ENCODE peak calls at places on chromosomes 11 and 22, in four cellular contexts. L is lower lobe of right lung, J is NCI-H748 treated with DMSO at 0.1 percent for 48 hours, H is skeletal muscle cell. M is an unnamed sample.
A peak's percentile ranks its signal among the peaks of the same experiment; 100 is the strongest.

GRCh38 chr22:22219140-22219996 is 25.2 kb upstream of the VPREB1 start:
- DNase-seq in L (no peak), J (no peak), H (no peak), M (no peak)

GRCh38 chr22:36197601-36198146 is 3.9 kb downstream of the APOL4 start:
- DNase-seq in L (no peak), J (peak; percentile 5), H (no peak), M (no peak)

GRCh38 chr22:37021710-37022482 is 2.4 kb downstream of the MPST start:
- DNase-seq in L (peak; percentile 76), J (no peak), H (no peak), M (peak; percentile 69)

GRCh38 chr11:116112031-116112935 is 608.1 kb upstream of the CADM1 start:
- DNase-seq in L (no peak), J (no peak), H (no peak), M (no peak)

GRCh38 chr22:44569516-44569915 is 71.5 kb upstream of the RTL6 start:
- DNase-seq in L (peak; percentile 16), J (no peak), H (no peak), M (no peak)

GRCh38 chr22:41768420-41768819 is 32.1 kb upstream of the CCDC134 start:
- DNase-seq in L (no peak), J (no peak), H (no peak), M (no peak)

GRCh38 chr11:65426839-65427690 is 4.5 kb downstream of the NEAT1 start:
- DNase-seq in L (peak; percentile 46), J (no peak), H (no peak), M (peak; percentile 29)

GRCh38 chr11:124725719-124726105 is 14.0 kb upstream of the NRGN start:
- DNase-seq in L (no peak), J (no peak), H (peak; percentile 45), M (no peak)

GRCh38 chr22:39139933-39140332 is 12.5 kb downstream of the CBX7 start:
- DNase-seq in L (no peak), J (no peak), H (no peak), M (no peak)

GRCh38 chr11:90204832-90205646 is 17.8 kb downstream of the CHORDC1 start:
- DNase-seq in L (no peak), J (peak; percentile 35), H (no peak), M (no peak)

GRCh38 chr22:49018601-49019000 is 809.1 kb downstream of the BRD1 start:
- DNase-seq in L (no peak), J (no peak), H (no peak), M (no peak)

GRCh38 chr11:73267122-73267846 is 4.9 kb upstream of the P2RY6 start:
- DNase-seq in L (no peak), J (no peak), H (no peak), M (no peak)

GRCh38 chr11:126156814-126157213 is 54.6 kb downstream of the RPUSD4 start:
- DNase-seq in L (no peak), J (no peak), H (no peak), M (no peak)

GRCh38 chr11:101944896-101945295 is 28.6 kb upstream of the ANGPTL5 start:
- DNase-seq in L (no peak), J (no peak), H (no peak), M (no peak)

GRCh38 chr11:208177-208916 is 839 bp downstream of the RIC8A start:
- DNase-seq in L (peak; percentile 91), J (peak; percentile 31), H (peak; percentile 30), M (peak; percentile 80)

GRCh38 chr11:20125927-20126326 is 34.3 kb downstream of the DBX1 start:
- DNase-seq in L (no peak), J (no peak), H (no peak), M (no peak)

GRCh38 chr22:49777569-49778250 is 50.0 kb downstream of the BRD1 start:
- DNase-seq in L (peak; percentile 32), J (no peak), H (no peak), M (no peak)

GRCh38 chr11:74639533-74639932 is 47.2 kb downstream of the POLD3 start:
- DNase-seq in L (no peak), J (no peak), H (no peak), M (no peak)

GRCh38 chr11:132463941-132464340 is 1068.4 kb downstream of the OPCML start:
- DNase-seq in L (no peak), J (no peak), H (no peak), M (no peak)

GRCh38 chr11:35626511-35626910 is 8.3 kb downstream of the FJX1 start:
- DNase-seq in L (no peak), J (no peak), H (no peak), M (no peak)

GRCh38 chr22:24095816-24096215 is 84.7 kb downstream of the CABIN1 start:
- DNase-seq in L (no peak), J (no peak), H (no peak), M (no peak)

GRCh38 chr11:79461144-79461543 is 20.3 kb upstream of the TENM4 start:
- DNase-seq in L (no peak), J (no peak), H (no peak), M (no peak)

GRCh38 chr11:12657336-12657735 is 16.9 kb upstream of the TEAD1 start:
- DNase-seq in L (no peak), J (no peak), H (no peak), M (no peak)

GRCh38 chr11:7759010-7759409 is 37.7 kb downstream of the OR5P2 start:
- DNase-seq in L (no peak), J (no peak), H (no peak), M (no peak)

GRCh38 chr11:17392872-17393271 is 4.4 kb upstream of the KCNJ11 start:
- DNase-seq in L (no peak), J (no peak), H (no peak), M (no peak)

GRCh38 chr11:27904358-27905055 is 203.4 kb downstream of the KIF18A start:
- DNase-seq in L (no peak), J (no peak), H (peak; percentile 68), M (no peak)

GRCh38 chr22:42433754-42434153 is 1.6 kb upstream of the NFAM1 start:
- DNase-seq in L (no peak), J (no peak), H (no peak), M (no peak)

GRCh38 chr11:112903310-112903709 is 57.9 kb upstream of the NCAM1 start:
- DNase-seq in L (no peak), J (no peak), H (no peak), M (no peak)

GRCh38 chr11:66438009-66438503 is 592 bp downstream of the MRPL11 start:
- DNase-seq in L (no peak), J (no peak), H (no peak), M (no peak)

GRCh38 chr11:16799890-16800289 is 61.4 kb downstream of the C11orf58 start:
- DNase-seq in L (no peak), J (no peak), H (no peak), M (no peak)

GRCh38 chr11:114281388-114281956 is 14.7 kb upstream of the NNMT start:
- DNase-seq in L (no peak), J (no peak), H (no peak), M (no peak)

GRCh38 chr11:112219476-112220232 is 6.6 kb upstream of the PTS start:
- DNase-seq in L (no peak), J (peak; percentile 35), H (no peak), M (peak; percentile 65)

M was measured in CD8-positive, alpha-beta memory T cell.